ENCODE peak calls at places on chromosomes 7 and 10, in six cellular contexts. A is A549, P is K562, Z is HepG2, W is endothelial cell of umbilical vein, X is H1. G is an unnamed sample.

GRCh38 chr10:112059220-112059619 is 124.3 kb downstream of the GPAM start:
- DNase-seq in Z (no peak), P (no peak), A (no peak), W (no peak), X (no peak), G (no peak)

GRCh38 chr10:98422182-98422581 is 7.2 kb upstream of the PYROXD2 start:
- DNase-seq in X (no peak), W (no peak), P (no peak), Z (no peak), A (no peak), G (no peak)

GRCh38 chr7:84248267-84248666 is 53.7 kb upstream of the SEMA3A start:
- DNase-seq in X (no peak), Z (no peak), W (no peak), A (no peak), P (no peak), G (no peak)

GRCh38 chr10:110794808-110795207 is 76.9 kb upstream of the PDCD4 start:
- DNase-seq in Z (no peak), P (no peak), W (no peak), A (no peak), X (no peak), G (no peak)

GRCh38 chr10:46233101-46233500 is 53.7 kb upstream of the ANTXRL start:
- DNase-seq in P (no peak), A (no peak), W (no peak), X (peak; percentile 31), Z (no peak), G (no peak)

GRCh38 chr10:109679478-109679877 is 243.8 kb downstream of the XPNPEP1 start:
- DNase-seq in W (no peak), Z (no peak), A (no peak), P (no peak), X (no peak), G (no peak)

GRCh38 chr10:117086545-117086944 is 51.5 kb downstream of the VAX1 start:
- DNase-seq in Z (no peak), P (no peak), X (no peak), W (no peak), A (no peak), G (no peak)

GRCh38 chr7:50315193-50315592 is 10.7 kb downstream of the IKZF1 start:
- DNase-seq in P (no peak), Z (no peak), A (no peak), W (no peak), X (no peak), G (no peak)

GRCh38 chr10:62374862-62375710 is 917 bp downstream of the ZNF365 start:
- DNase-seq in Z (no peak), W (no peak), P (no peak), X (no peak), A (no peak), G (no peak)

GRCh38 chr10:119521443-119522204 is 20.9 kb downstream of the RGS10 start:
- DNase-seq in X (no peak), A (peak; percentile 61), W (peak; percentile 59), Z (peak; percentile 76), P (no peak), G (no peak)

GRCh38 chr7:83015921-83016320 is 146.8 kb downstream of the PCLO start:
- DNase-seq in W (no peak), P (no peak), X (no peak), Z (no peak), A (no peak), G (no peak)

GRCh38 chr7:151665363-151665762 is 145.7 kb upstream of the RHEB start:
- DNase-seq in A (no peak), W (peak; percentile 12), X (no peak), Z (no peak), P (no peak), G (no peak)

GRCh38 chr10:111990734-111991133 is 192.8 kb downstream of the GPAM start:
- DNase-seq in P (no peak), W (no peak), A (no peak), X (no peak), Z (no peak), G (peak; percentile 28)

GRCh38 chr7:84231157-84231556 is 36.6 kb upstream of the SEMA3A start:
- DNase-seq in A (no peak), Z (no peak), W (no peak), P (no peak), X (no peak), G (no peak)

GRCh38 chr10:93390691-93391090 is 91.4 kb downstream of the MYOF start:
- DNase-seq in Z (no peak), A (no peak), W (no peak), X (no peak), P (no peak), G (no peak)

GRCh38 chr10:8800426-8800825 is 745.9 kb downstream of the GATA3 start:
- DNase-seq in W (no peak), X (no peak), Z (no peak), P (no peak), A (no peak), G (no peak)
- TF ChIP-seq JUN in W (no peak), X (no peak), Z (no peak), P (no peak), A (no peak), G (no peak)

GRCh38 chr10:29248156-29248555 is 40.7 kb upstream of the LYZL1 start:
- DNase-seq in P (no peak), W (no peak), A (no peak), X (no peak), Z (no peak), G (no peak)
- TF ChIP-seq JUN in P (no peak), W (no peak), A (no peak), X (no peak), Z (no peak), G (no peak)

GRCh38 chr10:26488344-26488743 is 50.2 kb downstream of the APBB1IP start:
- DNase-seq in A (no peak), P (no peak), W (no peak), Z (no peak), X (no peak), G (no peak)

GRCh38 chr10:26486304-26486703 is 48.2 kb downstream of the APBB1IP start:
- DNase-seq in W (no peak), Z (no peak), X (no peak), A (peak; percentile 24), P (no peak), G (no peak)

GRCh38 chr10:26483554-26483953 is 45.4 kb downstream of the APBB1IP start:
- DNase-seq in A (no peak), W (no peak), P (no peak), X (no peak), Z (peak; percentile 27), G (no peak)

GRCh38 chr10:26486985-26487850 is 49.1 kb downstream of the APBB1IP start:
- DNase-seq in Z (peak; percentile 3), P (no peak), X (no peak), W (no peak), A (peak; percentile 76), G (no peak)

DNA sequence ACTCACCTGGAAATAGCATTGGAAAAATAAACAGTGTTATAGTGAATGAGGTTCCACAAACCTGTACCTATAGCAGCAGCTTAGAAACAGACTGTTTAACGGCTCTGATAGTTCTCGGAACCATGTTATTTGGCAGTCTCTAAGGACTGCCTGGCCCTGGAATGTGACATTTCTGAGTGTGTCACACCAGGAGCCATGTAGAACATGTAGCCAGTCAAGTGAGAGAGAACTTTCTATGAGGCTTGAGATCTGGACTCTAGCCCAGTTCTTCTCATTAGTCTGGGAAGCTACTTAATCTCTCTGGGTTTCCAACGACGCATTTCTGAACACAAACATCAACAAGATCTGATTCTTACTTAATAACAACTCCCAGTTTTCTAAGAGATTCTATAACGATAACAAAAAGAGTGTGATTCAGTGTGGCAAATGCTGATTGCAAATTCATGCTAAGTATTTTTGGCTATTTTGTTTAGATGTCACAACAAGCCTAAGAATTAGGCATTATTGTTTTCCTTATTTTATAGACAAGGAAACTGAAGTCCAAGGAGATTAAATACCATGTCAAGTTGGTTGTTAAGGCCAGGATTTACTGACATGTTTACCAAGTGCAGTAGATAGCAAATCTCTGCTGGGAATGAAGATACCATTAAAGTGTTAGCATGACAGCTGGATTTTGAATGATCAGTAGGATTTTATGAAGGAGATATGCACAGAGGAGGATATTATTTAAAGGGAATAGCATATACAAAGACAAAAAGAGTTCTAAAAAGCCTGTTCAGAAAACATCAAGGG is 47.2 kb downstream of the APBB1IP start:
- DNase-seq in W (no peak), Z (no peak), X (no peak), P (no peak), A (no peak), G (no peak)
- TF ChIP-seq JUN in W (no peak), Z (no peak), X (no peak), P (no peak), A (no peak), G (no peak)

DNA sequence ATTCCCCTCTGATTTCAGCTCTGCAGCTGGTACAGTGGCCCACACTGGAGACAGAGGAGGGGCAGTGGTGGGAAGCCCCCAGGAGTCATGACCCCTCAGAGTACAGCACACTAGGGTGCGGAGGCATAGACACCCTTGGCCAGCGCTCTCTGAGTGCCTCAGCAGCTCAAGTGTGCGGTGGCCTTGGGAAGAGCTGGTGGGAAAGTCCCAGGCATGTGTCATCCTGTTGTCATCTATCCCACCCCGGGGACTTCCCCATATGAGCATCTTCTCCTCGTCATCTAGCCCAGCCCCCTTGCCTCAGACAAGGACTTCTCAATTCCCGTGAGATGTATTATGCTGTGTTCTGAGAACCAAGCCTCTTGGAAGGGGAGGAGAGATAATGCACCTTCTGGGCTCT is 15.6 kb upstream of the PPIF start:
- DNase-seq in W (no peak), Z (no peak), X (no peak), P (no peak), A (peak; percentile 80), G (no peak)
- TF ChIP-seq JUN in W (no peak), Z (no peak), X (no peak), P (no peak), A (no peak), G (no peak)